ENCODE peak calls at places on chromosomes 6 and 20, in six cellular contexts. V is fibroblast of pulmonary artery, J is body of pancreas, F is stomach, Y is neural progenitor cell, H is mammary epithelial cell. S is an unnamed sample.

GRCh38 chr6:32069460-32069859 is 31.2 kb downstream of the CYP21A2 start:
- DNase-seq in V (no peak), J (no peak), F (no peak), Y (no peak), H (no peak), S (no peak)

GRCh38 chr6:6920984-6921313 is 186.8 kb upstream of the RREB1 start:
- DNase-seq in V (no peak), J (peak), F (peak), Y (peak), H (no peak), S (no peak)

GRCh38 chr6:89021629-89022028 is 58.2 kb upstream of the RNGTT start:
- DNase-seq in V (no peak), J (no peak), F (no peak), Y (no peak), H (peak), S (no peak)

GRCh38 chr6:73491371-73491770 is 29.5 kb downstream of the EEF1A1 start:
- DNase-seq in V (peak), J (no peak), F (no peak), Y (no peak), H (no peak), S (no peak)

GRCh38 chr20:2387180-2387577 is 6.5 kb downstream of the TGM6 start:
- DNase-seq in V (peak), J (no peak), F (no peak), Y (peak), H (no peak), S (no peak)

GRCh38 chr20:23705895-23706294 is 17.1 kb upstream of the CST4 start:
- DNase-seq in V (no peak), J (no peak), F (no peak), Y (no peak), H (no peak), S (no peak)

GRCh38 chr6:149566372-149567193 is at the start of gene GINM1:
- DNase-seq in V (peak), J (peak), F (peak), Y (peak), H (peak), S (no peak)

GRCh38 chr20:44593721-44594120 is 11.3 kb downstream of the PKIG start:
- DNase-seq in V (no peak), J (no peak), F (no peak), Y (no peak), H (no peak), S (no peak)

GRCh38 chr6:11532097-11532496 is 5.5 kb upstream of the TMEM170B start:
- DNase-seq in V (no peak), J (no peak), F (no peak), Y (no peak), H (no peak), S (no peak)

DNA sequence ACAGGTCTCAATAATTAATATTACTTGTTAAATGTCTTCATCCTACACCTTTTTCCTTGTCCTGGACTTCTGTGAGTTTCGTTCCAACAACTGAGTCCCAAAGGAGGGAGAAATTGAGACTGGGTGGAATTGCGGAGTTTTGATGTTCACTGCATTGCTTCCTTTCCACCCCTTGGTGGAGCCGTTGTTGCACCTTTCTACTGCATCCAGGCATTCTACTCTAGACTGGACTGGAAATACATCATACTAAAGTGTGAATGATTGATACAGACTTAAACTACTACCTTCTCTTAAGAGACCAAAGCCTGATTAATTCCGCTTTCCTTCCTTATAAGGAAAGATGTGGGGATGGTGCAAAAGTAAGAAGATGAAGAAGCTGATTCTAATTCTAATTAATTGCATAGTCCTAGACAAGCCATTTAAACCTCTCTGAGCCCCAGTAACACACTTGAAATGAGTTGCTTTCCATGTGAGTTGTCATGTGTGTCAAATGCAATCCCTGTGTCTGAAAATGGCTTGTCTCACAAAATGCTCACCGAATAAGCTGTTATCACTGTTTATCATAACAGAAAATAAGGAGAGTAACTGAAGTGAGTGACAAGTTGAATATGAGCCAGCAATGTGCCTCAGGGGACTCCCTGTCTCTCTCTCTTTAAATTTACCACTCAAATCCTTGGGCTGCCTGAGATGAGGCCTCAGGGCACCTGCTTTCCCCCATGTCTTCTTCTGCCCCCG is 338.3 kb upstream of the CHD6 start:
- DNase-seq in V (peak), J (peak), F (no peak), Y (peak), H (no peak), S (peak)
- TF ChIP-seq CTCF in V (peak), J (no peak), F (no peak), Y (peak), H (no peak), S (peak)

GRCh38 chr20:41145821-41146620 is 8.7 kb downstream of the PLCG1 start:
- DNase-seq in V (peak), J (no peak), F (peak), Y (no peak), H (no peak), S (peak)
- H3K4me3 ChIP-seq in V (no peak), J (no peak), F (no peak), Y (no peak), H (no peak), S (peak)

GRCh38 chr6:129733290-129733689 is 23.3 kb upstream of the ARHGAP18 start:
- DNase-seq in V (no peak), J (no peak), F (no peak), Y (no peak), H (no peak), S (no peak)
- TF ChIP-seq CTCF in V (no peak), J (no peak), F (no peak), Y (no peak), H (no peak), S (peak)

GRCh38 chr6:16570221-16570553 is 191.1 kb downstream of the ATXN1 start:
- DNase-seq in V (no peak), J (no peak), F (no peak), Y (no peak), H (no peak), S (no peak)
- H3K4me3 ChIP-seq in V (no peak), J (no peak), F (no peak), Y (no peak), H (no peak), S (no peak)

GRCh38 chr6:42266542-42266941 is 48.9 kb upstream of the MRPS10 start:
- DNase-seq in V (no peak), J (no peak), F (no peak), Y (no peak), H (no peak), S (no peak)
- TF ChIP-seq CTCF in V (no peak), J (no peak), F (no peak), Y (no peak), H (no peak), S (no peak)

GRCh38 chr6:151681426-151682059 is 125.9 kb upstream of the ESR1 start:
- DNase-seq in V (peak), J (no peak), F (no peak), Y (no peak), H (no peak), S (no peak)
- H3K4me3 ChIP-seq in V (no peak), J (no peak), F (peak), Y (no peak), H (no peak), S (no peak)

GRCh38 chr6:76682842-76683241 is 610.4 kb upstream of the IMPG1 start:
- DNase-seq in V (peak), J (no peak), F (no peak), Y (peak), H (no peak), S (no peak)
- TF ChIP-seq CTCF in V (peak), J (peak), F (peak), Y (peak), H (peak), S (peak)